ENCODE peak calls at places on chromosome 15, in six cellular contexts. G is AG04450, T is GM06990, S is tibial nerve, J is body of pancreas, K is adrenal gland. L is an unnamed sample.

GRCh38 chr15:54099010-54099409 is 120.8 kb downstream of the UNC13C start:
- DNase-seq in G (no peak), K (no peak), T (no peak), S (no peak), J (no peak), L (no peak)

GRCh38 chr15:90435652-90436337 is 47.8 kb downstream of the IQGAP1 start:
- DNase-seq in J (no peak), K (no peak), S (no peak), G (no peak), T (no peak), L (no peak)

GRCh38 chr15:98724495-98724894 is 76.2 kb downstream of the IGF1R start:
- DNase-seq in G (no peak), T (no peak), K (no peak), J (no peak), S (no peak), L (no peak)

GRCh38 chr15:49040151-49040550 is 6.1 kb downstream of the SECISBP2L start:
- DNase-seq in T (no peak), S (no peak), K (no peak), G (no peak), J (no peak), L (no peak)

GRCh38 chr15:67880651-67881182 is 40.9 kb upstream of the RNU6-1 start:
- DNase-seq in T (no peak), K (no peak), G (no peak), S (no peak), J (peak), L (peak)

GRCh38 chr15:47806008-47806407 is 88.7 kb downstream of the SEMA6D start:
- DNase-seq in S (no peak), T (no peak), K (no peak), G (no peak), J (no peak), L (no peak)

GRCh38 chr15:83498374-83498773 is 51.2 kb downstream of the SH3GL3 start:
- DNase-seq in S (no peak), J (no peak), T (no peak), G (no peak), K (no peak), L (no peak)

GRCh38 chr15:59205839-59206622 is 612 bp upstream of the LDHAL6B start:
- DNase-seq in K (no peak), S (no peak), G (no peak), J (no peak), T (no peak), L (no peak)

GRCh38 chr15:41648770-41649169 is 11.4 kb upstream of the MGA start:
- DNase-seq in K (no peak), G (no peak), J (no peak), S (no peak), T (no peak), L (no peak)

GRCh38 chr15:76871930-76872329 is 33.2 kb downstream of the SCAPER start:
- DNase-seq in T (no peak), S (no peak), K (no peak), J (no peak), G (no peak), L (no peak)

GRCh38 chr15:52567886-52568568 is 803 bp downstream of the ARPP19 start:
- DNase-seq in J (peak), G (no peak), S (no peak), T (no peak), K (peak), L (no peak)

GRCh38 chr15:58981808-58982475 is 5.5 kb upstream of the RNF111 start:
- DNase-seq in S (no peak), J (no peak), G (no peak), T (no peak), K (no peak), L (no peak)

GRCh38 chr15:70299931-70300858 is 202.5 kb upstream of the TLE3 start:
- DNase-seq in K (no peak), T (peak), J (no peak), S (no peak), G (no peak), L (no peak)

GRCh38 chr15:84079885-84080777 is 155.4 kb upstream of the GOLGA6L4 start:
- DNase-seq in T (peak), K (peak), G (no peak), J (peak), S (no peak), L (no peak)

GRCh38 chr15:79314811-79315210 is 3.9 kb downstream of the TMED3 start:
- DNase-seq in T (no peak), J (peak), S (no peak), K (no peak), G (no peak), L (no peak)

GRCh38 chr15:70635895-70636294 is 127.5 kb downstream of the UACA start:
- DNase-seq in T (no peak), J (no peak), G (no peak), S (no peak), K (no peak), L (no peak)

GRCh38 chr15:23566070-23567050 is 886 bp downstream of the MKRN3 start:
- DNase-seq in K (no peak), S (no peak), J (no peak), G (no peak), T (no peak), L (peak)

GRCh38 chr15:57288926-57289650 is 87.2 kb upstream of the CGNL1 start:
- DNase-seq in S (no peak), T (no peak), G (no peak), K (no peak), J (no peak), L (no peak)

GRCh38 chr15:71471347-71471746 is 339.0 kb upstream of the NR2E3 start:
- DNase-seq in G (no peak), K (no peak), J (no peak), T (no peak), S (no peak), L (no peak)

GRCh38 chr15:34358367-34358766 is 8.6 kb downstream of the LPCAT4 start:
- DNase-seq in T (no peak), G (no peak), J (no peak), S (no peak), K (no peak), L (no peak)

GRCh38 chr15:89912674-89913396 is at the start of gene ARPIN:
- DNase-seq in K (peak), J (peak), G (no peak), S (no peak), T (no peak), L (no peak)

GRCh38 chr15:27826411-27826810 is 272.7 kb downstream of the OCA2 start:
- DNase-seq in J (no peak), S (no peak), T (no peak), K (no peak), G (no peak), L (peak)

GRCh38 chr15:31161990-31162389 is 60.5 kb upstream of the TRPM1 start:
- DNase-seq in J (no peak), T (no peak), G (no peak), S (no peak), K (no peak), L (no peak)

GRCh38 chr15:31482122-31482922 is 155.7 kb downstream of the KLF13 start:
- DNase-seq in G (no peak), K (peak), T (no peak), S (no peak), J (no peak), L (no peak)

GRCh38 chr15:68426149-68426548 is 5.8 kb downstream of the ITGA11 start:
- DNase-seq in K (no peak), G (no peak), S (no peak), J (no peak), T (no peak), L (no peak)

GRCh38 chr15:43471975-43472374 is 21.0 kb downstream of the TP53BP1 start:
- DNase-seq in K (no peak), G (no peak), S (no peak), T (no peak), J (no peak), L (no peak)

GRCh38 chr15:68304611-68305337 is 27.2 kb downstream of the FEM1B start:
- DNase-seq in S (no peak), K (peak), T (no peak), J (no peak), G (no peak), L (no peak)

GRCh38 chr15:42403389-42403788 is 44.1 kb downstream of the CAPN3 start:
- DNase-seq in S (no peak), G (no peak), T (no peak), K (no peak), J (no peak), L (no peak)

GRCh38 chr15:31439328-31439727 is 112.7 kb downstream of the KLF13 start:
- DNase-seq in G (no peak), T (no peak), K (no peak), S (no peak), J (no peak), L (no peak)

GRCh38 chr15:74364936-74365618 is 2.4 kb downstream of the CYP11A1 start:
- DNase-seq in T (no peak), J (no peak), K (no peak), G (no peak), S (no peak), L (no peak)

GRCh38 chr15:80558631-80559319 is 136.3 kb upstream of the ABHD17C start:
- DNase-seq in K (no peak), J (no peak), S (no peak), T (no peak), G (no peak), L (no peak)

GRCh38 chr15:71434774-71435173 is 319.5 kb downstream of the THSD4 start:
- DNase-seq in J (no peak), G (no peak), K (no peak), T (no peak), S (no peak), L (no peak)

GRCh38 chr15:68817304-68818087 is 3.2 kb downstream of the ANP32A start:
- DNase-seq in T (peak), J (peak), G (no peak), S (peak), K (peak), L (no peak)

GRCh38 chr15:57152666-57153065 is 223.6 kb upstream of the CGNL1 start:
- DNase-seq in K (no peak), G (no peak), S (no peak), T (no peak), J (no peak), L (no peak)

GRCh38 chr15:43121863-43122262 is 11.5 kb upstream of the TMEM62 start:
- DNase-seq in G (no peak), T (no peak), S (no peak), K (no peak), J (no peak), L (no peak)

DNA sequence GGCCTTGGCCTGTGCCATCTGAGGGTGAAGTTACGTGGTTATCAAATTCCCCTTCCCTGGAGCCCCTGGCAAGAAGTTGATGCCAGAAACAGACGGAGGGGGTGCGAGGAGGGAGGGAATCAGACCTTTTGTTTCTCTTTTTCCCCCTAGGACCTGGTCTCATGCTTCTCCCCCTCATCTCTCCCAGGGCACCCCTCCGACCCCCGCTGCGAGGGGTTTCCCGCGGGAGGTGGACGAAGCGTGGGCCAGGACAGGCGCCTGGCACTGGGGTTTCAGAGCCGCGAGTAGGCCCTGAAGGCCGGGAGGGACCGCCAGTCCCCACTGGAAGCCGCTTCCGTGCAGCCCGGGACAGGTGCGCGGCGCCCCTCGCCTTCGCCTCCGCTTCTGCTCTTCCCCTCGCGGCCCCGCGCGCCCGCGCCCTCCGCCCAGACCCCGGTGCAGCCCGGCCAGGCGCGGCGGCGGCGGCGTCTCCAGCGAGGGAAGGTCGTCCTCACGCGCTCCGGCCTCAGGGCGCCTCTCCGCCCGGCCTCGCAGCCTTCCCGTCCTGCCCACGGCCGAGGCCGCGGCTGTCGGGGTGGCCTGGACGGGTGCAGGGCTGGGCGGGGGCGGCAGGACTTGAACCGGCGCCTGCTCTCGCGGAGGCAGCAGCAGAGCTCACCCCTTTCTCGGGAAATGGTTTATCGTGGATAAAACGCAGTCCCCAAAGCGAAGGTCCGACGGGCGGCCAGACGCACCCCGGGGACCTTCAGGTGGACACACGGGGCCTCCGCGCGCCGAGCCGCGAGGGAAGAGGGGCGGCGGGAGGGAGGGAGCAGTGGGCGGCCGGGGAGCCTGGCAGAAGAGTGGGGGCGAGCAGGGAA is 31.5 kb upstream of the ADAMTS17 start:
- DNase-seq in J (peak), T (no peak), G (no peak), S (no peak), K (no peak), L (no peak)
- H3K4me3 ChIP-seq in J (no peak), T (no peak), G (no peak), S (peak), K (peak), L (no peak)

GRCh38 chr15:88467935-88468528 is 524 bp downstream of the MRPS11 start:
- DNase-seq in G (no peak), T (no peak), J (no peak), K (no peak), S (no peak), L (no peak)
- TF ChIP-seq CTCF in G (peak), T (peak), J (no peak), K (no peak), S (no peak), L (peak)

GRCh38 chr15:92848464-92848851 is 51.7 kb upstream of the CHD2 start:
- DNase-seq in G (no peak), S (no peak), T (no peak), J (no peak), K (no peak), L (no peak)

GRCh38 chr15:92847841-92848240 is 52.3 kb upstream of the CHD2 start:
- DNase-seq in J (no peak), K (no peak), T (no peak), G (no peak), S (no peak), L (no peak)

GRCh38 chr15:92848852-92849598 is 51.1 kb upstream of the CHD2 start:
- DNase-seq in T (no peak), K (no peak), S (no peak), J (no peak), G (peak), L (peak)

GRCh38 chr15:92853222-92853621 is 46.9 kb upstream of the CHD2 start:
- DNase-seq in K (no peak), S (no peak), T (peak), G (no peak), J (no peak), L (no peak)
- H3K4me3 ChIP-seq in K (no peak), S (no peak), T (no peak), G (no peak), J (no peak), L (no peak)

DNA sequence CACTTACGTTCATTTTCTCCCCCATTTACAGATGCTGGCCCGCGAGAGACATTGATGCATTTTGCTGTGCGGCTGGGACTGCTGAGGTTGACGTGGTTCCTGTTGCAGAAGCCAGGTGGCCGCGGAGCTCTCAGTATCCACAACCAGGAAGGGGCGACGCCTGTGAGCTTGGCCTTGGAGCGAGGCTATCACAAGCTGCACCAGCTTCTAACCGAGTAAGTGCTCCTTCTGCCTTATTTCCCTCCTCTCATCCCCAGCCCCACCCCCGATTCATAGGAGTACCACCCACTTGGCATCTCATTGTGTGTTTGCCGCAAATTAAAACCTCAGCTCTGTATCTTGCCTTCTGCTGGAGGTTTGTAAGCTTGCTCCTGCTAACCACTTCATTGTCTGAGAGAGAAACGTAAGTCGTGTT is 163.3 kb downstream of the AKAP13 start:
- DNase-seq in G (no peak), T (no peak), K (peak), S (peak), J (peak), L (no peak)
- TF ChIP-seq CTCF in G (no peak), T (no peak), K (peak), S (peak), J (no peak), L (no peak)

DNA sequence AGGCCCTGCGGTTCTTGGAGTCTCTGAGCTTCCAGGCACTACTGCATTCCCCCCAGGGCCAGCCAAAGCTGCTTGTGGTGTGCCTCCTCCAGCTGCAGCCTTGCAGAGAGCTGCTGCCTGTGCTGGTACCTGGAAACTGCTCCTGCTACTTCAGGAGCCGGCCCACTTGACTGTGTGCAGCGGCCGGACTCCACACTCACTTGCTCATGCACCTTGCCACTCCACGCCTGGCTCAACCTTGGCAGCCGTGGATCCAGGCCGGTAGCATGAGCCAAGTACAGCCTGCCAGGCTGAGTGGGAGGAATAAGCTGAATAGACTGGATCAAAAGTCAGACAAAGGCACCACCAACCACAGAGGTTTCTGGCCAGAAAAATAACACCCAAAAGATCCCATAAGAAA is 169.7 kb downstream of the TJP1 start:
- DNase-seq in G (no peak), J (no peak), K (no peak), T (no peak), S (no peak), L (no peak)
- H3K4me3 ChIP-seq in G (no peak), J (no peak), K (no peak), T (no peak), S (no peak), L (no peak)

DNA sequence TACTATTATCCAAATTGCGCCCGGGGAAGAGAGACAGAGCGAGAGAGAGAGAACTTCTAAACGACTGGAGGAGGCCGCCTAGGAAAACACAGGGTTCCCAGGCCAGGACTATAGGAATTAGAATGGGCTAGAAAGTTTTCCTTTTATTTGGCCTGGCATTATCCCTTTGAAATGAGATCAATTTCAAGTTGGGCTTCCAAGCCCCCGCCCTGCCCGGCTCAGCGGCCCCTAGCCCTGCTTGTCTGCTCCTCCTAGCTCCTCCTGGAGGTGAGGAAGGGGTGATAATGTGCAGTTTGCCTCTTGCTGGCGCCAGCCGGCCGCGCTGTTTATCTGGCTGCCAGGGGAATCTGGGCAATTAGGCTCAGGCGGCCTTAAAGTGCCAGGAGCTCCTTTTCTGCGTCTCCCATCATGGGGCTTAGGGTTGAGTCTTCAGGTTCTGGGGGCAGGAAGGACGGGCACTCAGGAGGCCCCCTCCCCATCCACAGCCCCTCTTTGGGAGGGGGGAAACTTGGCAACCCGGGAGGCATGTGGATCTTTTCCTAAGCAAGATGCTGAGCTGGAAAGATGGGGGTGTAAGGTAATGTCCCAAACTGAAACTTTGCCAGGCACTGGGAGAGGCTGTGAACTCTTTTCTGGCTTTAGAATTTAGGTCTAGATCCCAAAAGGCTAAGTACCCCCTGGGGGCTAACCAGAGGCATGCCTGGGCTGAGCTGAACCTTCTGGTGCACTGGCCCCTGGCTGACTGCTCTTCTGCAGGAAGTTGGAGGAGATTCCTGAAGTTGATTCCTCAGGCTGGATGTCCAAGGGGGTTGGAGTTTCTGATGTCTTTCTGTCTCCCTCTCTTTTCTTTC is 5.5 kb downstream of the SMAD6 start:
- DNase-seq in J (peak), G (no peak), K (no peak), S (no peak), T (no peak), L (no peak)
- TF ChIP-seq CTCF in J (no peak), G (peak), K (no peak), S (no peak), T (no peak), L (peak)

GRCh38 chr15:66706840-66707239 is 4.8 kb downstream of the SMAD6 start:
- DNase-seq in G (no peak), J (no peak), T (no peak), S (no peak), K (no peak), L (no peak)
- H3K4me3 ChIP-seq in G (peak), J (no peak), T (no peak), S (no peak), K (no peak), L (peak)

DNA sequence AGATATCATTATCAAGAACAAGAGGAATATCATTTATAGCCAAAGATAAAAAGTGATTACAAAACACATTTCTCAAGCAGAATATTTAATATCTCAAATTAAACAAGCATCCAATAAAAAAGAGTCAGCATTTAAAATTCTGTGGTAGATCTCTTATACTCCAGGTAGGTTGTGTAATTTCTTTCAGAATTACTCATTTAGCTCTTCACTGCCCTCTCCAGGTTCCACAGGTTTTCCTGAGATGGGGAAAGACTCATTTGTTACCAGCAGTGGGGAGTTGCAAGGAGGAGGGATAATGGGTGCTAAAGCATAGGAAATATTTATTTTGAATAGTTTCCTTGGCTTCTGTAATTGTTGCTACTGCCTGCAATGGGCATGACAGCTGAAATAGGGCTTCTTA is 83.1 kb upstream of the RASGRP1 start:
- DNase-seq in K (no peak), J (no peak), T (no peak), G (no peak), S (no peak), L (no peak)
- TF ChIP-seq CTCF in K (peak), J (no peak), T (no peak), G (peak), S (no peak), L (peak)